ENCODE peak calls at places on chromosomes 3 and 15, in nine cellular contexts. One of them, this sample, is unnamed.

GRCh38 chr15:71386448-71387236 is 271.4 kb downstream of the THSD4 start:
- DNase-seq in A549: peak; percentile 56
- DNase-seq in ovary: no peak
- DNase-seq in HepG2: no peak
- DNase-seq in tibial nerve: peak; percentile 14
- DNase-seq in transverse colon: no peak
- DNase-seq in stomach: no peak
- DNase-seq in suprapubic skin: no peak
- DNase-seq in GM12878: no peak
- DNase-seq in this sample: no peak

GRCh38 chr3:102733811-102734574 is 299.2 kb downstream of the ZPLD1 start:
- DNase-seq in A549: no peak
- DNase-seq in ovary: no peak
- DNase-seq in HepG2: no peak
- DNase-seq in tibial nerve: no peak
- DNase-seq in transverse colon: no peak
- DNase-seq in stomach: no peak
- DNase-seq in suprapubic skin: no peak
- DNase-seq in GM12878: no peak
- DNase-seq in this sample: no peak

GRCh38 chr3:160665784-160666526 is 11.0 kb upstream of the ARL14 start:
- DNase-seq in A549: no peak
- DNase-seq in ovary: no peak
- DNase-seq in HepG2: no peak
- DNase-seq in tibial nerve: no peak
- DNase-seq in transverse colon: peak; percentile 49
- DNase-seq in stomach: no peak
- DNase-seq in suprapubic skin: no peak
- DNase-seq in GM12878: peak; percentile 74
- DNase-seq in this sample: no peak

GRCh38 chr15:63054985-63055384 is 12.4 kb downstream of the TPM1 start:
- DNase-seq in A549: peak; percentile 52
- DNase-seq in ovary: no peak
- DNase-seq in HepG2: no peak
- DNase-seq in tibial nerve: no peak
- DNase-seq in transverse colon: no peak
- DNase-seq in stomach: no peak
- DNase-seq in suprapubic skin: no peak
- DNase-seq in GM12878: no peak
- DNase-seq in this sample: no peak

GRCh38 chr3:185175370-185175987 is 22.6 kb upstream of the C3orf70 start:
- DNase-seq in A549: no peak
- DNase-seq in ovary: peak; percentile 51
- DNase-seq in HepG2: peak; percentile 92
- DNase-seq in tibial nerve: peak; percentile 52
- DNase-seq in transverse colon: peak; percentile 83
- DNase-seq in stomach: peak; percentile 32
- DNase-seq in suprapubic skin: no peak
- DNase-seq in GM12878: peak; percentile 27
- DNase-seq in this sample: peak; percentile 82

GRCh38 chr15:70722266-70723123 is 40.9 kb downstream of the UACA start:
- DNase-seq in A549: peak; percentile 78
- DNase-seq in ovary: no peak
- DNase-seq in HepG2: peak; percentile 35
- DNase-seq in tibial nerve: no peak
- DNase-seq in transverse colon: no peak
- DNase-seq in stomach: no peak
- DNase-seq in suprapubic skin: no peak
- DNase-seq in GM12878: no peak
- DNase-seq in this sample: no peak

GRCh38 chr15:40306908-40307307 is 827 bp downstream of the PLCB2 start:
- DNase-seq in A549: no peak
- DNase-seq in ovary: no peak
- DNase-seq in HepG2: no peak
- DNase-seq in tibial nerve: no peak
- DNase-seq in transverse colon: no peak
- DNase-seq in stomach: no peak
- DNase-seq in suprapubic skin: no peak
- DNase-seq in GM12878: no peak
- DNase-seq in this sample: no peak

GRCh38 chr3:130850044-130850797 is 43.7 kb upstream of the ATP2C1 start:
- DNase-seq in A549: peak; percentile 1
- DNase-seq in ovary: no peak
- DNase-seq in HepG2: no peak
- DNase-seq in tibial nerve: peak; percentile 17
- DNase-seq in transverse colon: no peak
- DNase-seq in stomach: no peak
- DNase-seq in suprapubic skin: no peak
- DNase-seq in GM12878: peak; percentile 95
- DNase-seq in this sample: no peak

GRCh38 chr15:84791763-84792162 is 25.4 kb upstream of the ALPK3 start:
- DNase-seq in A549: no peak
- DNase-seq in ovary: no peak
- DNase-seq in HepG2: no peak
- DNase-seq in tibial nerve: no peak
- DNase-seq in transverse colon: no peak
- DNase-seq in stomach: no peak
- DNase-seq in suprapubic skin: no peak
- DNase-seq in GM12878: no peak
- DNase-seq in this sample: no peak

GRCh38 chr15:84793431-84793830 is 23.7 kb upstream of the ALPK3 start:
- DNase-seq in A549: no peak
- DNase-seq in ovary: no peak
- DNase-seq in HepG2: no peak
- DNase-seq in tibial nerve: no peak
- DNase-seq in transverse colon: no peak
- DNase-seq in stomach: no peak
- DNase-seq in suprapubic skin: no peak
- DNase-seq in GM12878: no peak
- DNase-seq in this sample: no peak

GRCh38 chr15:84790676-84791075 is 26.5 kb upstream of the ALPK3 start:
- DNase-seq in A549: no peak
- DNase-seq in ovary: no peak
- DNase-seq in HepG2: no peak
- DNase-seq in tibial nerve: no peak
- DNase-seq in transverse colon: no peak
- DNase-seq in stomach: no peak
- DNase-seq in suprapubic skin: no peak
- DNase-seq in GM12878: no peak
- DNase-seq in this sample: no peak

GRCh38 chr15:84788500-84788899 is 28.7 kb upstream of the ALPK3 start:
- DNase-seq in A549: no peak
- DNase-seq in ovary: no peak
- DNase-seq in HepG2: no peak
- DNase-seq in tibial nerve: no peak
- DNase-seq in transverse colon: no peak
- DNase-seq in stomach: no peak
- DNase-seq in suprapubic skin: no peak
- DNase-seq in GM12878: no peak
- DNase-seq in this sample: no peak

GRCh38 chr15:84789762-84790161 is 27.4 kb upstream of the ALPK3 start:
- DNase-seq in A549: no peak
- DNase-seq in ovary: no peak
- DNase-seq in HepG2: no peak
- DNase-seq in tibial nerve: no peak
- DNase-seq in transverse colon: no peak
- DNase-seq in stomach: no peak
- DNase-seq in suprapubic skin: no peak
- DNase-seq in GM12878: peak; percentile 27
- DNase-seq in this sample: no peak
- TF ChIP-seq POLR2A in A549: no peak
- TF ChIP-seq POLR2A in ovary: no peak
- TF ChIP-seq POLR2A in HepG2: no peak
- TF ChIP-seq POLR2A in tibial nerve: no peak
- TF ChIP-seq POLR2A in transverse colon: no peak
- TF ChIP-seq POLR2A in stomach: no peak
- TF ChIP-seq POLR2A in suprapubic skin: no peak
- TF ChIP-seq POLR2A in GM12878: no peak
- TF ChIP-seq POLR2A in this sample: no peak

DNA sequence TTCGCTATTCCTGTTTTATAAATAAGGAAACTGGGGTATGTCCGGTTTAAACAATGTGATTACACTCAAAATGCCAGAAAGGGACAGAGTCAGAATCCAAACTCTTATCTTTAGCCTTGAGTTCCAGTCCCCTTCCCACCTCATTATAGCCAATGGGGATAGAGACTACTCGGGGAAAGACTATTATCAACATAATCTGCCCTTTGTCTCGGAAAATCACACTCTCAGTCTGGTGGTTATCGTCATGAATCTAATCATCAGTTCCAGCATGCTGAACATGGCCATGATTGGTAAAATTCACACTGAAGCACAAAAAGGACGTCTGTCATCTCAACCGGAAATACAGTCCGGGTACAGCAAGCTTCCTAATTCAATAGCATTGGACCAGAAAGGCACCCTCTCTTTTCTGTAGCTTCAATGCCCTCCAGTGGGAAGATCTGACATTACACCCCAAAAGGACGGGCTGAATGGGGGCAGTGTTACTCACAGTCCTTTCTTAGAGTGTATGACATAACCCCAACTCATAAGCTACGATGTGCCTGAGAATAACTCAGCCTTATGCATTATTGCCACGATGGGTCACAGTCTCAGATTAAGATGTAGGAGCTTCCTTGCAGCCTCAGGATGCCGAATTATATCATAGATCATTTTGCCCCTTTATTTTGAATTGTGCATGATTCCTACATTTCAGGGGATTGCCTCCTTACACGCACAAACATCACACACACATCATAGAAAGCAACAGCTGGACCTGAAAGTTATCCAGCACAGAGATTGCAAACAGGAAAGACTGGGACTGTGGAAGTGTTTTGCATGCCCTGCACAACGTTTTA is 390.4 kb upstream of the LMCD1 start:
- DNase-seq in A549: peak; percentile 61
- DNase-seq in ovary: peak; percentile 38
- DNase-seq in HepG2: peak; percentile 46
- DNase-seq in tibial nerve: peak; percentile 76
- DNase-seq in transverse colon: peak; percentile 36
- DNase-seq in stomach: peak; percentile 57
- DNase-seq in suprapubic skin: no peak
- DNase-seq in GM12878: peak; percentile 16
- DNase-seq in this sample: no peak
- TF ChIP-seq CTCF in A549: peak; percentile 74
- TF ChIP-seq CTCF in ovary: peak; percentile 18
- TF ChIP-seq CTCF in HepG2: peak; percentile 74
- TF ChIP-seq CTCF in tibial nerve: peak; percentile 65
- TF ChIP-seq CTCF in transverse colon: peak; percentile 68
- TF ChIP-seq CTCF in stomach: peak; percentile 83
- TF ChIP-seq CTCF in suprapubic skin: peak; percentile 63
- TF ChIP-seq CTCF in GM12878: peak; percentile 80
- TF ChIP-seq CTCF in this sample: peak; percentile 32

DNA sequence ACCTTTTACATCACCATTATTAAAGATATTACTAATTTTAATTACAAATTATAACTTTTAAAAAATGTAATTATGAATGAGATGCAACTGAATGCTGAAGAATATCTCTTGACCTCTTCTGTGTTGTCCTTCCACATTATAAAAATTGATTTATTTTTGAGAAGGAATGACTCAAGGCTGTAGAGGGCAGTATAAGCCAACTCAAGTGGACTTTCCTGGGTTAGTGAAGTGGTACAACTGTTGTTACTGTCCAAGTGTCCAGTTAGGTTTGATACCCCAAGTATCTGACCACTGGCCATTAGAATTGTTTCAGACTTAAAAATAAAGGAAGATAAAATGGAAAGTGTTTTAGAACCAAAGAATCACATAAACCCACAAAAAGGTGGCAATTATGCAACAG is 51.9 kb downstream of the BBX start:
- DNase-seq in A549: peak; percentile 56
- DNase-seq in ovary: no peak
- DNase-seq in HepG2: peak; percentile 48
- DNase-seq in tibial nerve: no peak
- DNase-seq in transverse colon: no peak
- DNase-seq in stomach: no peak
- DNase-seq in suprapubic skin: no peak
- DNase-seq in GM12878: no peak
- DNase-seq in this sample: no peak
- TF ChIP-seq EP300 in A549: no peak
- TF ChIP-seq EP300 in ovary: no peak
- TF ChIP-seq EP300 in HepG2: no peak
- TF ChIP-seq EP300 in tibial nerve: no peak
- TF ChIP-seq EP300 in transverse colon: no peak
- TF ChIP-seq EP300 in stomach: no peak
- TF ChIP-seq EP300 in suprapubic skin: no peak
- TF ChIP-seq EP300 in GM12878: no peak
- TF ChIP-seq EP300 in this sample: no peak

GRCh38 chr3:57757642-57758297 is 1.7 kb downstream of the SLMAP start:
- DNase-seq in A549: peak; percentile 11
- DNase-seq in ovary: no peak
- DNase-seq in HepG2: peak; percentile 43
- DNase-seq in tibial nerve: no peak
- DNase-seq in transverse colon: peak; percentile 13
- DNase-seq in stomach: no peak
- DNase-seq in suprapubic skin: no peak
- DNase-seq in GM12878: no peak
- DNase-seq in this sample: no peak

GRCh38 chr3:57755368-57756021 is 614 bp upstream of the SLMAP start:
- DNase-seq in A549: peak; percentile 63
- DNase-seq in ovary: no peak
- DNase-seq in HepG2: peak; percentile 45
- DNase-seq in tibial nerve: no peak
- DNase-seq in transverse colon: peak; percentile 60
- DNase-seq in stomach: peak; percentile 55
- DNase-seq in suprapubic skin: no peak
- DNase-seq in GM12878: no peak
- DNase-seq in this sample: peak; percentile 73

GRCh38 chr3:57756528-57757401 is 656 bp downstream of the SLMAP start:
- DNase-seq in A549: peak; percentile 38
- DNase-seq in ovary: peak; percentile 62
- DNase-seq in HepG2: peak; percentile 40
- DNase-seq in tibial nerve: peak; percentile 40
- DNase-seq in transverse colon: peak; percentile 35
- DNase-seq in stomach: peak; percentile 46
- DNase-seq in suprapubic skin: peak; percentile 83
- DNase-seq in GM12878: no peak
- DNase-seq in this sample: peak; percentile 81

GRCh38 chr3:57758686-57759085 is 2.6 kb downstream of the SLMAP start:
- DNase-seq in A549: no peak
- DNase-seq in ovary: no peak
- DNase-seq in HepG2: no peak
- DNase-seq in tibial nerve: no peak
- DNase-seq in transverse colon: no peak
- DNase-seq in stomach: no peak
- DNase-seq in suprapubic skin: no peak
- DNase-seq in GM12878: no peak
- DNase-seq in this sample: no peak

DNA sequence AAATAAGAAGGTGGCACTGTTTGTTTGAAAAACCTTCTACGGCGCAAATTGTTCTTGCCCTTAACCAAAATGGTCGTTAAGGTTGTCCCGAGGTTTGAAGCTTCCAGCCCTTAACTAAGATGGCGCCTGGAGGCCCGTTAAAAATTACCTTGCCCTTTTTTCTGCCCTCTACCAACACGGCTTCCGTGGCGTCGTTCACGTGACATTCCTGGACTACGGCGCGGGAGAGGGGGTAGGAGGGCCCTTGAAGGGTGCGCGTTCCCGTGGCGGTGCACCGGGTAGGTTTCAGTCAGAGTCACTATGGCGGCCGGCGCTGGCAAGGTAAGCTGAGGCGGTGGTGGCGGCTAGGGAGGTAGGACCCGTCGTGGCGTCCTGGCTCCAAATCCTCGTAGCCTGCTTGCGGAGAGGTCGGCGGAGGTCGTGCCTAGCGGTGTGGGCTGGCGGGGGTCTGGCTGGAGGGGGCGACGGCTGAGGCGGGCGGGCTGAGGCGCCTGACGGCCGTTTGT is at the start of gene SLMAP:
- DNase-seq in A549: peak; percentile 96
- DNase-seq in ovary: peak; percentile 96
- DNase-seq in HepG2: peak; percentile 96
- DNase-seq in tibial nerve: peak; percentile 98
- DNase-seq in transverse colon: peak; percentile 98
- DNase-seq in stomach: peak; percentile 98
- DNase-seq in suprapubic skin: peak; percentile 98
- DNase-seq in GM12878: peak; percentile 90
- DNase-seq in this sample: peak; percentile 99
- TF ChIP-seq POLR2A in A549: peak; percentile 80
- TF ChIP-seq POLR2A in ovary: peak; percentile 53
- TF ChIP-seq POLR2A in HepG2: peak; percentile 83
- TF ChIP-seq POLR2A in tibial nerve: peak; percentile 43
- TF ChIP-seq POLR2A in transverse colon: peak; percentile 91
- TF ChIP-seq POLR2A in stomach: no peak
- TF ChIP-seq POLR2A in suprapubic skin: peak; percentile 61
- TF ChIP-seq POLR2A in GM12878: peak; percentile 98
- TF ChIP-seq POLR2A in this sample: no peak

This sample was measured in sigmoid colon.